ENCODE peak calls at places on chromosomes 1 and 21, in nine cellular contexts. Q is hippocampal formation; G is psoas muscle; H is stimulated activated CD4-positive, alpha-beta T cell treated with anti-CD3 and anti-CD28 coated beads, Interleukin-4, amount 100 ng/mL, for 48 hours; B is WERI-Rb-1; J is NCI-H524; T is fibroblast of pulmonary artery; P is SK-MEL-5; L is HuH-7.5. K is an unnamed sample.

GRCh38 chr1:154753426-154753825 is 116.7 kb downstream of the KCNN3 start:
- DNase-seq in Q (no peak), G (no peak), H (no peak), B (no peak), J (no peak), T (no peak), P (no peak), L (no peak), K (no peak)

GRCh38 chr1:207997486-207998268 is 86.8 kb upstream of the CD34 start:
- DNase-seq in Q (peak; percentile 70), G (peak; percentile 72), H (peak; percentile 30), B (peak; percentile 95), J (peak; percentile 53), T (peak; percentile 86), P (peak; percentile 80), L (peak; percentile 63), K (peak; percentile 12)

GRCh38 chr21:44279621-44280260 is 5.9 kb upstream of the AIRE start:
- DNase-seq in Q (no peak), G (no peak), H (no peak), B (no peak), J (peak; percentile 24), T (no peak), P (no peak), L (no peak), K (no peak)

GRCh38 chr1:15510611-15511405 is 13.2 kb downstream of the CASP9 start:
- DNase-seq in Q (no peak), G (no peak), H (no peak), B (no peak), J (no peak), T (no peak), P (no peak), L (no peak), K (no peak)

GRCh38 chr1:6969762-6970161 is 184.5 kb downstream of the CAMTA1 start:
- DNase-seq in Q (no peak), G (no peak), H (no peak), B (no peak), J (no peak), T (no peak), P (no peak), L (no peak), K (no peak)

GRCh38 chr1:172969611-172970010 is 81.1 kb downstream of the TNFSF18 start:
- DNase-seq in Q (no peak), G (no peak), H (no peak), B (no peak), J (no peak), T (peak; percentile 81), P (no peak), L (peak; percentile 12), K (no peak)

GRCh38 chr1:51101976-51102375 is at the start of gene C1orf185:
- DNase-seq in Q (no peak), G (no peak), H (no peak), B (no peak), J (no peak), T (no peak), P (peak; percentile 22), L (no peak), K (no peak)

GRCh38 chr1:147717706-147718097 is 42.7 kb downstream of the GJA5 start:
- DNase-seq in Q (no peak), G (no peak), H (no peak), B (no peak), J (no peak), T (no peak), P (no peak), L (no peak), K (no peak)

GRCh38 chr21:26801524-26801923 is 43.7 kb downstream of the ADAMTS1 start:
- DNase-seq in Q (no peak), G (no peak), H (no peak), B (no peak), J (peak; percentile 39), T (peak; percentile 94), P (no peak), L (no peak), K (no peak)

GRCh38 chr1:27979151-27979858 is 19.5 kb downstream of the XKR8 start:
- DNase-seq in Q (peak; percentile 87), G (no peak), H (no peak), B (no peak), J (no peak), T (peak; percentile 87), P (peak; percentile 54), L (no peak), K (no peak)

GRCh38 chr1:73839922-73840321 is 358.1 kb downstream of the LRRIQ3 start:
- DNase-seq in Q (no peak), G (no peak), H (no peak), B (peak; percentile 40), J (no peak), T (peak; percentile 9), P (peak; percentile 34), L (no peak), K (no peak)

GRCh38 chr1:39683591-39684312 is 7.5 kb downstream of the HPCAL4 start:
- DNase-seq in Q (no peak), G (no peak), H (no peak), B (no peak), J (no peak), T (no peak), P (no peak), L (no peak), K (no peak)

GRCh38 chr1:119228318-119228717 is 87.9 kb upstream of the WARS2 start:
- DNase-seq in Q (no peak), G (no peak), H (no peak), B (no peak), J (no peak), T (no peak), P (no peak), L (no peak), K (no peak)

GRCh38 chr1:219958875-219959417 is 30.6 kb upstream of the SLC30A10 start:
- DNase-seq in Q (no peak), G (no peak), H (no peak), B (no peak), J (no peak), T (no peak), P (no peak), L (no peak), K (no peak)

GRCh38 chr21:19340954-19341353 is 937.4 kb upstream of the TMPRSS15 start:
- DNase-seq in Q (no peak), G (no peak), H (no peak), B (no peak), J (no peak), T (no peak), P (no peak), L (no peak), K (no peak)

GRCh38 chr1:112247036-112247597 is 148.9 kb upstream of the CTTNBP2NL start:
- DNase-seq in Q (no peak), G (no peak), H (no peak), B (peak; percentile 13), J (peak; percentile 72), T (no peak), P (no peak), L (no peak), K (no peak)

GRCh38 chr1:54290443-54291184 is 90.6 kb downstream of the MRPL37 start:
- DNase-seq in Q (peak; percentile 22), G (no peak), H (no peak), B (peak; percentile 71), J (no peak), T (peak; percentile 29), P (no peak), L (no peak), K (no peak)

GRCh38 chr1:12552951-12553921 is 64.8 kb downstream of the DHRS3 start:
- DNase-seq in Q (no peak), G (no peak), H (no peak), B (no peak), J (no peak), T (no peak), P (no peak), L (no peak), K (no peak)

GRCh38 chr1:198107041-198107440 is 49.8 kb upstream of the NEK7 start:
- DNase-seq in Q (no peak), G (no peak), H (no peak), B (no peak), J (no peak), T (peak; percentile 57), P (peak; percentile 30), L (no peak), K (no peak)

GRCh38 chr1:206832352-206832751 is 33.1 kb upstream of the IL20 start:
- DNase-seq in Q (no peak), G (no peak), H (no peak), B (no peak), J (no peak), T (no peak), P (no peak), L (no peak), K (no peak)

GRCh38 chr1:32200226-32201010 is at the start of gene CCDC28B:
- DNase-seq in Q (peak; percentile 65), G (peak; percentile 77), H (no peak), B (peak; percentile 57), J (peak; percentile 32), T (peak; percentile 63), P (peak; percentile 51), L (peak; percentile 75), K (peak; percentile 79)

GRCh38 chr1:110309139-110309538 is 30.0 kb upstream of the RBM15 start:
- DNase-seq in Q (no peak), G (no peak), H (no peak), B (no peak), J (no peak), T (peak; percentile 32), P (no peak), L (no peak), K (no peak)

GRCh38 chr1:118217073-118217620 is 32.1 kb upstream of the SPAG17 start:
- DNase-seq in Q (no peak), G (no peak), H (no peak), B (no peak), J (no peak), T (no peak), P (no peak), L (no peak), K (no peak)

GRCh38 chr21:25400427-25400826 is 206.9 kb downstream of the MRPL39 start:
- DNase-seq in Q (no peak), G (no peak), H (no peak), B (no peak), J (no peak), T (no peak), P (no peak), L (no peak), K (no peak)

GRCh38 chr1:77031101-77031662 is 163.9 kb downstream of the ST6GALNAC5 start:
- DNase-seq in Q (no peak), G (no peak), H (no peak), B (no peak), J (no peak), T (peak; percentile 40), P (peak; percentile 6), L (no peak), K (no peak)

GRCh38 chr1:242738702-242739225 is 214.3 kb upstream of the PLD5 start:
- DNase-seq in Q (no peak), G (no peak), H (no peak), B (no peak), J (no peak), T (no peak), P (no peak), L (no peak), K (no peak)

GRCh38 chr1:1776672-1777393 is 1.4 kb downstream of the NADK start:
- DNase-seq in Q (no peak), G (no peak), H (no peak), B (no peak), J (no peak), T (no peak), P (no peak), L (no peak), K (no peak)

GRCh38 chr1:30422251-30422650 is 301.1 kb downstream of the MATN1 start:
- DNase-seq in Q (no peak), G (no peak), H (no peak), B (no peak), J (no peak), T (no peak), P (no peak), L (no peak), K (no peak)

GRCh38 chr1:19460535-19461351 is 24.6 kb downstream of the CAPZB start:
- DNase-seq in Q (no peak), G (no peak), H (no peak), B (no peak), J (peak; percentile 62), T (no peak), P (no peak), L (no peak), K (no peak)

GRCh38 chr1:72845342-72845741 is 563.0 kb upstream of the NEGR1 start:
- DNase-seq in Q (no peak), G (no peak), H (no peak), B (peak; percentile 42), J (no peak), T (peak; percentile 23), P (peak; percentile 24), L (no peak), K (no peak)

GRCh38 chr1:29392486-29393450 is 156.4 kb downstream of the PTPRU start:
- DNase-seq in Q (no peak), G (no peak), H (no peak), B (no peak), J (no peak), T (no peak), P (no peak), L (no peak), K (no peak)

K was measured in stimulated activated effector memory CD8-positive, alpha-beta T cell treated with anti-CD3 and anti-CD28 coated beads, Interleukin-12 subunit alpha, Interleukin-12 subunit beta, amount 100 ng/mL, for 72 hours.